ENCODE peak calls at places on chromosomes 13 and 19, in nine cellular contexts. One of them, this sample, is unnamed.

GRCh38 chr19:42683917-42684513 is 56.3 kb downstream of the PSG3 start:
- DNase-seq in effector memory CD4-positive, alpha-beta T cell: no peak
- DNase-seq in Right ventricle myocardium superior: no peak
- DNase-seq in AG04450: no peak
- DNase-seq in brain microvascular endothelial cell: peak; percentile 52
- DNase-seq in substantia nigra: no peak
- DNase-seq in activated naive CD4-positive, alpha-beta T cell treated with anti-CD3 and anti-CD28 coated beads, Interleukin-2, amount 10 ng/mL, durations not matched to agents 7 days and 5 days: peak; percentile 35
- DNase-seq in HCT116: peak; percentile 28
- DNase-seq in NCI-H1048: peak; percentile 36
- DNase-seq in this sample: no peak

GRCh38 chr19:19538767-19539166 is 702 bp downstream of the CILP2 start:
- DNase-seq in AG04450: no peak
- DNase-seq in effector memory CD4-positive, alpha-beta T cell: no peak
- DNase-seq in substantia nigra: no peak
- DNase-seq in activated naive CD4-positive, alpha-beta T cell treated with anti-CD3 and anti-CD28 coated beads, Interleukin-2, amount 10 ng/mL, durations not matched to agents 7 days and 5 days: no peak
- DNase-seq in NCI-H1048: no peak
- DNase-seq in brain microvascular endothelial cell: no peak
- DNase-seq in HCT116: no peak
- DNase-seq in Right ventricle myocardium superior: no peak
- DNase-seq in this sample: no peak

GRCh38 chr19:13195678-13196077 is 45.5 kb downstream of the IER2 start:
- DNase-seq in NCI-H1048: no peak
- DNase-seq in AG04450: no peak
- DNase-seq in activated naive CD4-positive, alpha-beta T cell treated with anti-CD3 and anti-CD28 coated beads, Interleukin-2, amount 10 ng/mL, durations not matched to agents 7 days and 5 days: peak; percentile 73
- DNase-seq in substantia nigra: no peak
- DNase-seq in brain microvascular endothelial cell: no peak
- DNase-seq in Right ventricle myocardium superior: no peak
- DNase-seq in HCT116: no peak
- DNase-seq in effector memory CD4-positive, alpha-beta T cell: peak; percentile 52
- DNase-seq in this sample: no peak

GRCh38 chr19:50184196-50184595 is 19.2 kb upstream of the MYH14 start:
- DNase-seq in substantia nigra: no peak
- DNase-seq in AG04450: no peak
- DNase-seq in Right ventricle myocardium superior: no peak
- DNase-seq in brain microvascular endothelial cell: no peak
- DNase-seq in effector memory CD4-positive, alpha-beta T cell: no peak
- DNase-seq in HCT116: no peak
- DNase-seq in activated naive CD4-positive, alpha-beta T cell treated with anti-CD3 and anti-CD28 coated beads, Interleukin-2, amount 10 ng/mL, durations not matched to agents 7 days and 5 days: no peak
- DNase-seq in NCI-H1048: no peak
- DNase-seq in this sample: no peak

GRCh38 chr19:16614941-16615340 is 13.1 kb downstream of the MED26 start:
- DNase-seq in activated naive CD4-positive, alpha-beta T cell treated with anti-CD3 and anti-CD28 coated beads, Interleukin-2, amount 10 ng/mL, durations not matched to agents 7 days and 5 days: no peak
- DNase-seq in HCT116: no peak
- DNase-seq in AG04450: no peak
- DNase-seq in brain microvascular endothelial cell: no peak
- DNase-seq in Right ventricle myocardium superior: no peak
- DNase-seq in substantia nigra: no peak
- DNase-seq in effector memory CD4-positive, alpha-beta T cell: no peak
- DNase-seq in NCI-H1048: no peak
- DNase-seq in this sample: no peak

GRCh38 chr13:105735269-105735668 is 800.2 kb downstream of the EFNB2 start:
- DNase-seq in brain microvascular endothelial cell: no peak
- DNase-seq in NCI-H1048: no peak
- DNase-seq in AG04450: no peak
- DNase-seq in HCT116: no peak
- DNase-seq in effector memory CD4-positive, alpha-beta T cell: no peak
- DNase-seq in substantia nigra: no peak
- DNase-seq in Right ventricle myocardium superior: no peak
- DNase-seq in activated naive CD4-positive, alpha-beta T cell treated with anti-CD3 and anti-CD28 coated beads, Interleukin-2, amount 10 ng/mL, durations not matched to agents 7 days and 5 days: no peak
- DNase-seq in this sample: no peak

GRCh38 chr13:40031031-40031430 is 375.6 kb downstream of the COG6 start:
- DNase-seq in NCI-H1048: no peak
- DNase-seq in AG04450: peak; percentile 2
- DNase-seq in Right ventricle myocardium superior: no peak
- DNase-seq in effector memory CD4-positive, alpha-beta T cell: no peak
- DNase-seq in brain microvascular endothelial cell: peak; percentile 71
- DNase-seq in HCT116: no peak
- DNase-seq in activated naive CD4-positive, alpha-beta T cell treated with anti-CD3 and anti-CD28 coated beads, Interleukin-2, amount 10 ng/mL, durations not matched to agents 7 days and 5 days: no peak
- DNase-seq in substantia nigra: no peak
- DNase-seq in this sample: no peak

GRCh38 chr19:31270897-31271568 is 78.2 kb downstream of the TSHZ3 start:
- DNase-seq in substantia nigra: no peak
- DNase-seq in HCT116: no peak
- DNase-seq in NCI-H1048: no peak
- DNase-seq in Right ventricle myocardium superior: no peak
- DNase-seq in brain microvascular endothelial cell: peak; percentile 58
- DNase-seq in effector memory CD4-positive, alpha-beta T cell: no peak
- DNase-seq in activated naive CD4-positive, alpha-beta T cell treated with anti-CD3 and anti-CD28 coated beads, Interleukin-2, amount 10 ng/mL, durations not matched to agents 7 days and 5 days: no peak
- DNase-seq in AG04450: peak; percentile 7
- DNase-seq in this sample: no peak

GRCh38 chr19:56156768-56157167 is 15.7 kb downstream of the ZNF444 start:
- DNase-seq in NCI-H1048: no peak
- DNase-seq in HCT116: no peak
- DNase-seq in Right ventricle myocardium superior: no peak
- DNase-seq in brain microvascular endothelial cell: no peak
- DNase-seq in substantia nigra: no peak
- DNase-seq in effector memory CD4-positive, alpha-beta T cell: no peak
- DNase-seq in AG04450: no peak
- DNase-seq in activated naive CD4-positive, alpha-beta T cell treated with anti-CD3 and anti-CD28 coated beads, Interleukin-2, amount 10 ng/mL, durations not matched to agents 7 days and 5 days: no peak
- DNase-seq in this sample: no peak

GRCh38 chr19:35120898-35121297 is 5.3 kb downstream of the FXYD3 start:
- DNase-seq in AG04450: no peak
- DNase-seq in Right ventricle myocardium superior: no peak
- DNase-seq in activated naive CD4-positive, alpha-beta T cell treated with anti-CD3 and anti-CD28 coated beads, Interleukin-2, amount 10 ng/mL, durations not matched to agents 7 days and 5 days: no peak
- DNase-seq in effector memory CD4-positive, alpha-beta T cell: no peak
- DNase-seq in NCI-H1048: no peak
- DNase-seq in brain microvascular endothelial cell: no peak
- DNase-seq in HCT116: no peak
- DNase-seq in substantia nigra: no peak
- DNase-seq in this sample: no peak

GRCh38 chr13:110436786-110437370 is 124.6 kb downstream of the RAB20 start:
- DNase-seq in NCI-H1048: no peak
- DNase-seq in substantia nigra: no peak
- DNase-seq in Right ventricle myocardium superior: no peak
- DNase-seq in HCT116: no peak
- DNase-seq in activated naive CD4-positive, alpha-beta T cell treated with anti-CD3 and anti-CD28 coated beads, Interleukin-2, amount 10 ng/mL, durations not matched to agents 7 days and 5 days: no peak
- DNase-seq in brain microvascular endothelial cell: no peak
- DNase-seq in effector memory CD4-positive, alpha-beta T cell: no peak
- DNase-seq in AG04450: no peak
- DNase-seq in this sample: no peak

GRCh38 chr13:69109891-69110525 is 997.6 kb upstream of the ATXN8OS start:
- DNase-seq in substantia nigra: no peak
- DNase-seq in NCI-H1048: no peak
- DNase-seq in AG04450: no peak
- DNase-seq in HCT116: no peak
- DNase-seq in Right ventricle myocardium superior: no peak
- DNase-seq in activated naive CD4-positive, alpha-beta T cell treated with anti-CD3 and anti-CD28 coated beads, Interleukin-2, amount 10 ng/mL, durations not matched to agents 7 days and 5 days: no peak
- DNase-seq in effector memory CD4-positive, alpha-beta T cell: no peak
- DNase-seq in brain microvascular endothelial cell: no peak
- DNase-seq in this sample: no peak

GRCh38 chr19:2587001-2587719 is 111.2 kb downstream of the GADD45B start:
- DNase-seq in substantia nigra: no peak
- DNase-seq in NCI-H1048: no peak
- DNase-seq in brain microvascular endothelial cell: no peak
- DNase-seq in HCT116: no peak
- DNase-seq in activated naive CD4-positive, alpha-beta T cell treated with anti-CD3 and anti-CD28 coated beads, Interleukin-2, amount 10 ng/mL, durations not matched to agents 7 days and 5 days: no peak
- DNase-seq in AG04450: no peak
- DNase-seq in effector memory CD4-positive, alpha-beta T cell: no peak
- DNase-seq in Right ventricle myocardium superior: no peak
- DNase-seq in this sample: no peak

GRCh38 chr13:33188093-33188882 is 97.3 kb downstream of the STARD13 start:
- DNase-seq in Right ventricle myocardium superior: no peak
- DNase-seq in activated naive CD4-positive, alpha-beta T cell treated with anti-CD3 and anti-CD28 coated beads, Interleukin-2, amount 10 ng/mL, durations not matched to agents 7 days and 5 days: no peak
- DNase-seq in effector memory CD4-positive, alpha-beta T cell: no peak
- DNase-seq in HCT116: no peak
- DNase-seq in NCI-H1048: no peak
- DNase-seq in brain microvascular endothelial cell: no peak
- DNase-seq in AG04450: no peak
- DNase-seq in substantia nigra: no peak
- DNase-seq in this sample: no peak

GRCh38 chr13:23743269-23743668 is 145.9 kb downstream of the MIPEP start:
- DNase-seq in activated naive CD4-positive, alpha-beta T cell treated with anti-CD3 and anti-CD28 coated beads, Interleukin-2, amount 10 ng/mL, durations not matched to agents 7 days and 5 days: peak; percentile 35
- DNase-seq in effector memory CD4-positive, alpha-beta T cell: no peak
- DNase-seq in NCI-H1048: no peak
- DNase-seq in Right ventricle myocardium superior: no peak
- DNase-seq in brain microvascular endothelial cell: no peak
- DNase-seq in HCT116: no peak
- DNase-seq in AG04450: no peak
- DNase-seq in substantia nigra: no peak
- DNase-seq in this sample: no peak

GRCh38 chr19:23867895-23868294 is 46.8 kb upstream of the ZNF726 start:
- DNase-seq in effector memory CD4-positive, alpha-beta T cell: no peak
- DNase-seq in substantia nigra: no peak
- DNase-seq in NCI-H1048: no peak
- DNase-seq in brain microvascular endothelial cell: no peak
- DNase-seq in AG04450: no peak
- DNase-seq in HCT116: no peak
- DNase-seq in Right ventricle myocardium superior: no peak
- DNase-seq in activated naive CD4-positive, alpha-beta T cell treated with anti-CD3 and anti-CD28 coated beads, Interleukin-2, amount 10 ng/mL, durations not matched to agents 7 days and 5 days: no peak
- DNase-seq in this sample: no peak

GRCh38 chr13:107867701-107868661 is 347.4 kb downstream of the LIG4 start:
- DNase-seq in substantia nigra: peak; percentile 16
- DNase-seq in AG04450: no peak
- DNase-seq in activated naive CD4-positive, alpha-beta T cell treated with anti-CD3 and anti-CD28 coated beads, Interleukin-2, amount 10 ng/mL, durations not matched to agents 7 days and 5 days: no peak
- DNase-seq in brain microvascular endothelial cell: peak; percentile 36
- DNase-seq in NCI-H1048: peak; percentile 25
- DNase-seq in effector memory CD4-positive, alpha-beta T cell: no peak
- DNase-seq in Right ventricle myocardium superior: no peak
- DNase-seq in HCT116: no peak
- DNase-seq in this sample: peak; percentile 59

GRCh38 chr13:48853381-48854102 is 122.2 kb upstream of the FNDC3A start:
- DNase-seq in substantia nigra: no peak
- DNase-seq in AG04450: no peak
- DNase-seq in activated naive CD4-positive, alpha-beta T cell treated with anti-CD3 and anti-CD28 coated beads, Interleukin-2, amount 10 ng/mL, durations not matched to agents 7 days and 5 days: no peak
- DNase-seq in HCT116: no peak
- DNase-seq in brain microvascular endothelial cell: peak; percentile 85
- DNase-seq in Right ventricle myocardium superior: no peak
- DNase-seq in NCI-H1048: no peak
- DNase-seq in effector memory CD4-positive, alpha-beta T cell: no peak
- DNase-seq in this sample: no peak

GRCh38 chr13:111251646-111252448 is 68.6 kb upstream of the TEX29 start:
- DNase-seq in substantia nigra: no peak
- DNase-seq in effector memory CD4-positive, alpha-beta T cell: no peak
- DNase-seq in HCT116: no peak
- DNase-seq in NCI-H1048: no peak
- DNase-seq in brain microvascular endothelial cell: peak; percentile 56
- DNase-seq in Right ventricle myocardium superior: no peak
- DNase-seq in activated naive CD4-positive, alpha-beta T cell treated with anti-CD3 and anti-CD28 coated beads, Interleukin-2, amount 10 ng/mL, durations not matched to agents 7 days and 5 days: no peak
- DNase-seq in AG04450: no peak
- DNase-seq in this sample: no peak

This sample was measured in frontal cortex.